ENCODE peak calls at places on chromosome 11, in seven cellular contexts. G is EH, C is T-helper 9 cell, I is tibial artery, A is T47D, X is nucleus accumbens, B is psoas muscle. O is an unnamed sample.

GRCh38 chr11:46838501-46838900 is 7.6 kb downstream of the CKAP5 start:
- DNase-seq in X (no peak), G (no peak), B (no peak), A (no peak), C (no peak), I (no peak), O (no peak)

GRCh38 chr11:61054927-61055562 is 47.2 kb upstream of the CD5 start:
- DNase-seq in B (no peak), A (no peak), I (no peak), X (no peak), G (no peak), C (no peak), O (no peak)

GRCh38 chr11:47591764-47592163 is 2.4 kb downstream of the C1QTNF4 start:
- DNase-seq in A (no peak), G (no peak), C (no peak), X (no peak), I (no peak), B (no peak), O (no peak)

GRCh38 chr11:94511932-94512781 is at the start of gene C11orf97:
- DNase-seq in X (peak), I (peak), B (peak), A (peak), G (peak), C (peak), O (peak)

GRCh38 chr11:3959015-3959917 is 103.8 kb downstream of the STIM1 start:
- DNase-seq in B (no peak), I (no peak), G (peak), A (peak), C (no peak), X (no peak), O (no peak)

GRCh38 chr11:72102162-72102561 is 935 bp downstream of the LAMTOR1 start:
- DNase-seq in G (no peak), C (no peak), A (no peak), I (no peak), X (no peak), B (no peak), O (no peak)

GRCh38 chr11:32698579-32698978 is 95.9 kb downstream of the CCDC73 start:
- DNase-seq in I (no peak), A (no peak), X (no peak), G (no peak), C (no peak), B (no peak), O (no peak)

GRCh38 chr11:35579557-35580396 is 38.5 kb upstream of the FJX1 start:
- DNase-seq in G (peak), C (no peak), B (no peak), I (no peak), A (peak), X (no peak), O (peak)

GRCh38 chr11:29334781-29335140 is 682.1 kb downstream of the KCNA4 start:
- DNase-seq in G (no peak), A (no peak), B (no peak), X (no peak), C (no peak), I (no peak), O (no peak)

GRCh38 chr11:45062115-45062514 is 84.3 kb upstream of the PRDM11 start:
- DNase-seq in C (no peak), I (no peak), A (no peak), G (peak), B (no peak), X (no peak), O (no peak)